ENCODE peak calls at places on chromosomes 6 and 20, in seven cellular contexts. A is A549, S is lower lobe of right lung, C is spleen, U is IMR-90, K is dorsolateral prefrontal cortex, H is heart right ventricle. R is an unnamed sample.

GRCh38 chr6:127690092-127690491 is 113.1 kb downstream of the C6orf58 start:
- DNase-seq in A (peak), S (no peak), C (no peak), U (peak), K (no peak), H (no peak), R (peak)

GRCh38 chr6:1062786-1063545 is 248.9 kb upstream of the FOXQ1 start:
- DNase-seq in A (no peak), S (no peak), C (no peak), U (peak), K (no peak), H (no peak), R (no peak)

GRCh38 chr20:58753267-58753928 is 60.8 kb downstream of the NPEPL1 start:
- DNase-seq in A (no peak), S (no peak), C (peak), U (no peak), K (no peak), H (no peak), R (no peak)

GRCh38 chr6:102928109-102928508 is 1534.6 kb downstream of the GRIK2 start:
- DNase-seq in A (no peak), S (no peak), C (peak), U (no peak), K (no peak), H (no peak), R (no peak)

GRCh38 chr20:16158090-16158975 is 414.9 kb downstream of the KIF16B start:
- DNase-seq in A (no peak), S (no peak), C (peak), U (no peak), K (peak), H (no peak), R (no peak)

GRCh38 chr6:149854532-149854931 is 9.6 kb downstream of the LRP11 start:
- DNase-seq in A (peak), S (peak), C (no peak), U (no peak), K (no peak), H (no peak), R (peak)

GRCh38 chr6:160972111-160972510 is 19.5 kb upstream of the MAP3K4 start:
- DNase-seq in A (no peak), S (no peak), C (no peak), U (peak), K (no peak), H (no peak), R (peak)

GRCh38 chr20:43949741-43950618 is 35.3 kb downstream of the TOX2 start:
- DNase-seq in A (no peak), S (peak), C (peak), U (no peak), K (no peak), H (no peak), R (no peak)

GRCh38 chr20:59043698-59044097 is 1.1 kb upstream of the PRELID3B start:
- DNase-seq in A (no peak), S (no peak), C (no peak), U (no peak), K (no peak), H (no peak), R (no peak)

GRCh38 chr6:109695468-109695867 is 4.4 kb downstream of the FIG4 start:
- DNase-seq in A (peak), S (no peak), C (no peak), U (no peak), K (no peak), H (no peak), R (no peak)

GRCh38 chr6:93562566-93562965 is 143.2 kb upstream of the EPHA7 start:
- DNase-seq in A (no peak), S (no peak), C (no peak), U (no peak), K (no peak), H (no peak), R (peak)

GRCh38 chr6:91691449-91691848 is 1104.6 kb upstream of the MAP3K7 start:
- DNase-seq in A (no peak), S (no peak), C (no peak), U (no peak), K (no peak), H (no peak), R (no peak)

GRCh38 chr6:112251170-112251945 is 3.0 kb downstream of the LAMA4 start:
- DNase-seq in A (no peak), S (no peak), C (no peak), U (peak), K (no peak), H (peak), R (no peak)

GRCh38 chr6:149458196-149458595 is 26.6 kb downstream of the ZC3H12D start:
- DNase-seq in A (no peak), S (no peak), C (peak), U (peak), K (peak), H (no peak), R (no peak)

GRCh38 chr6:142796571-142796970 is 148.4 kb downstream of the HIVEP2 start:
- DNase-seq in A (no peak), S (peak), C (no peak), U (peak), K (no peak), H (no peak), R (no peak)

GRCh38 chr6:4224082-4224978 is 89.0 kb upstream of the ECI2 start:
- DNase-seq in A (no peak), S (no peak), C (no peak), U (peak), K (no peak), H (no peak), R (no peak)

GRCh38 chr6:166775180-166775922 is 148.3 kb upstream of the RPS6KA2 start:
- DNase-seq in A (peak), S (peak), C (no peak), U (peak), K (no peak), H (peak), R (peak)

GRCh38 chr20:36116813-36117441 is 37.6 kb upstream of the EPB41L1 start:
- DNase-seq in A (no peak), S (no peak), C (no peak), U (peak), K (no peak), H (no peak), R (peak)

GRCh38 chr6:146532702-146533101 is 10.9 kb upstream of the RAB32 start:
- DNase-seq in A (no peak), S (no peak), C (no peak), U (no peak), K (no peak), H (no peak), R (no peak)

GRCh38 chr20:20083796-20084195 is 31.5 kb downstream of the CFAP61 start:
- DNase-seq in A (peak), S (no peak), C (no peak), U (peak), K (no peak), H (no peak), R (peak)

GRCh38 chr20:23024701-23025100 is 10.4 kb upstream of the SSTR4 start:
- DNase-seq in A (no peak), S (no peak), C (no peak), U (peak), K (no peak), H (no peak), R (no peak)

GRCh38 chr6:18226451-18226850 is 37.9 kb downstream of the DEK start:
- DNase-seq in A (no peak), S (no peak), C (no peak), U (peak), K (no peak), H (no peak), R (no peak)

GRCh38 chr20:62864207-62864606 is 2.6 kb upstream of the TCFL5 start:
- DNase-seq in A (no peak), S (no peak), C (peak), U (no peak), K (no peak), H (no peak), R (no peak)

GRCh38 chr6:33732819-33733218 is 13.9 kb downstream of the IP6K3 start:
- DNase-seq in A (no peak), S (no peak), C (no peak), U (peak), K (no peak), H (no peak), R (no peak)

GRCh38 chr6:28634758-28635546 is 109.3 kb downstream of the GPX5 start:
- DNase-seq in A (peak), S (no peak), C (no peak), U (no peak), K (peak), H (no peak), R (peak)

DNA sequence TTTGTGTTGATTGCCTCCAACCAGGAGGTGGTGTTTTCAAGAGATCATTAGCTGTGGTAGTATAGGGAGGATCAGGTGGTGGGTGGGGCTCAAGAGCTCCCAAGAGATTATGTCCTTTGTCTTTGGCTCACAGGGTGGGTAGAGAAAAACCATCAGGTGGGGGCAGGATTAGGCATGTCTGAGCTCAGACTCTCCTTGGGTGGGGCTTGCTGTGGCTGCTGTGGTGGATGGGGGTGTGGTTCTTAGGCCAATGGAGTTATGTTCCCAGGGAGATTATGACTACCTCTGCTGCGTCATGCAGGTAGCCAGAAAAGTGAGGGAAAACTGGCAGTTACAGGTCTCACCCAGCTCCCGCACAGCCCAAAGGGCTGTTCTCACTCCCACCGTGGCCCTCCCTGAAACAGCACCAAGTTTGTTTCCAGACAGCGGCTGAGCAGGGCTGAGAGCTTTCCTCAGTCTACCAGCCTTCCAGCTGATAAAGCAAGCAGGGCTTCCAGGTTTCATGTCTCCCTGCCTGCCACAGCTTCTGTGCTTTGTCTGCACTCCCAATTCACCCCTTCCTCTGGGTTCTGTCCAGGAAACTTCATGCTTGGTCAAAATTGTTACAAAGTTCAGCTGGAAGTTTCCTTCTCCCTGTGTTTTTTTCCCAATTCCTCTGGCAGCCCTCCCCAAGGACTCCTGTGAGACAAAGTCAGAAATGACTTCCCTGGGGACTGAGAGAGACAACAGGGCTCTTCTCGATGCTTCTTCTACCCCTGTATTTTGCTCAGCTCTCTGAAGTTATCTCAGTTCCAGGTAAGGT is 481.1 kb upstream of the MAN1A1 start:
- DNase-seq in A (no peak), S (no peak), C (no peak), U (no peak), K (no peak), H (no peak), R (peak)
- H3K27ac ChIP-seq in A (no peak), S (no peak), C (no peak), U (no peak), K (no peak), H (no peak), R (peak)

GRCh38 chr20:17568045-17568788 is 1.7 kb upstream of the DSTN start:
- DNase-seq in A (no peak), S (no peak), C (no peak), U (no peak), K (no peak), H (no peak), R (no peak)
- TF ChIP-seq CTCF in A (no peak), S (no peak), C (no peak), U (no peak), K (no peak), H (no peak), R (no peak)

DNA sequence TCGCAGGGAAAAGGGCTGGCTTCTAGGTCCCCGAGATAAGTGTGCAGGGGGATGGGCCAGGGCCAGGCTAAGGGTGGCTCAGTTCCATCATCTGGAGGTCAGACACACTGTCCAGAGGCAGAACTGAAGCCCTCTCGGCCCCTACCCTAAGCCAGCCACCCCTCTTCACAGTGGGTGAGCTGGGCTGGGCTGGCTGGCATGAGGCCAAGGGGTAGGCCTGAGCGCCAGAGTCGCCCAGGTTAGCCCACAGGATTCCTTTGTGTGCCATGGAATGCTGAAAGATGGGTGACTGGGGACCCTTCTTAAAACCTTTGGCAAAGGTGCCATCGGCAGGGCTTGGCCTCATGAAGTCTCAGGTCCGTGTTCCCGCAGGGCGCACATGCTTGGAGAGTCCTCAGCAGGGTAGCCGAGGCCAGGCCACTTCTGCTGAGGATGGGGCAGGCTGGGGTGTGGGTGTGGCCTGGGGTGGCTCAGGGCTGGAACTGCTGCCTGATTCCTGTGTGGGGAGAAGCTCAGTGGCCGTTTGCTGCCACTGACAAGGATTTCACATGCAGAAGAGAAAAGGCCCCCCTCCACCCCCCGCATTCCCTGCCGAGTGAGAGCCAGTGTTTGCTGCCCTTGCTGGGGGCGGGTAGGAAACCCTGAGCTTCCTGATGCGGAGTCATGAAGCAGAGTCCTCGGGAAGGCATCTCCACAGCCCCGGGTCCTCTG is 24.5 kb downstream of the SPATA2 start:
- DNase-seq in A (no peak), S (peak), C (peak), U (no peak), K (no peak), H (no peak), R (no peak)
- H3K27ac ChIP-seq in A (no peak), S (no peak), C (peak), U (no peak), K (peak), H (no peak), R (no peak)

GRCh38 chr20:49046087-49046900 is at the start of gene CSE1L:
- DNase-seq in A (peak), S (peak), C (peak), U (peak), K (peak), H (peak), R (peak)
- TF ChIP-seq CTCF in A (no peak), S (no peak), C (peak), U (no peak), K (peak), H (peak), R (no peak)

DNA sequence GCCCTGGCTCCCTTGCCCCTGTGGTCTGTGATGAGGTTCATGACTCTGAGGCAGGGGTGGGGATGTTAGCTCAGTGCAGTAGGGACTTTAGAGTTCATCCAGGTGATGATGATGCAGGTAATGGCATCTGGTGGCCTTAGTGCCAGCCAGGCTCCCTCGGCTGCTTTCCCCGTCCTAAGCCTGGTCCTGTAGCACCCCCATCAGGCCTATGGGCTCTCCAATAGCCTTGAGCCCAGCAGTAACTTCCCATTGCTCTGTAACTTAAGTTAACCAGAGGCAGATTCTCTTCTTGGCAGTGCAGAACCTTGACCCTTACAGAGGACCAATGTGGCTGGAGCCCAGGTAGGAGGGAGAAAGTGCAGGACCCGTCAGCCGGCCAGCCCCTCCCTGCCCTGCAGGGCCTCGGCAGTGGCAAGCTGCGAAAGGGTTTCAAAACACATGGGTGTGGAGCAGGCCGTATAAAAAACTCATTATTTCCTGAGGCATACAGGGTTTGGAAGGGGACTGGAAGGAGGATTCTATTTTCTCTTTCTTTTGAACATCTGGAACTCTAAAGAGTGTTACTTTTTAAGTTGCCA is 406.9 kb downstream of the CDH26 start:
- DNase-seq in A (no peak), S (no peak), C (no peak), U (no peak), K (no peak), H (no peak), R (no peak)
- H3K27ac ChIP-seq in A (no peak), S (no peak), C (no peak), U (no peak), K (no peak), H (no peak), R (no peak)

DNA sequence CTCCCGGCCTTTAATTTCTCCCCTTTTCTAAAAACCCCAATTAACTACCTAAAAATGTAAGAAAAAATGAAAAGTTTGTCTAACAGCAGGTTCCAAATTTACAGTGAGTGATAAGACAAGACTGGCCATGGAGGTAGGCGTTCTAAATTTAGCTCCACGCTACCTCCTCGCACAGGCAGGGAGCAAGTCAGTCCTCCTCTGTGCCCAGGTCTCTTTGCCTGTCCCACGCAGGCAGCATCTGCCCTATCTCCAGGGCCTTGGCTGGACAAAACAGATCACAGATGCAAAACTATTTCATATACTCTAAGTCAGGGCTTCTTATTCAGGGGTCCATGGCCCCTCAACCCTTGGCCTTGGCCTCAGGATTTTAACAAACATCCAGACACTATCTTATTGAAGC is 98.0 kb upstream of the JARID2 start:
- DNase-seq in A (no peak), S (no peak), C (peak), U (no peak), K (no peak), H (no peak), R (no peak)
- TF ChIP-seq CTCF in A (no peak), S (no peak), C (no peak), U (no peak), K (no peak), H (no peak), R (no peak)

DNA sequence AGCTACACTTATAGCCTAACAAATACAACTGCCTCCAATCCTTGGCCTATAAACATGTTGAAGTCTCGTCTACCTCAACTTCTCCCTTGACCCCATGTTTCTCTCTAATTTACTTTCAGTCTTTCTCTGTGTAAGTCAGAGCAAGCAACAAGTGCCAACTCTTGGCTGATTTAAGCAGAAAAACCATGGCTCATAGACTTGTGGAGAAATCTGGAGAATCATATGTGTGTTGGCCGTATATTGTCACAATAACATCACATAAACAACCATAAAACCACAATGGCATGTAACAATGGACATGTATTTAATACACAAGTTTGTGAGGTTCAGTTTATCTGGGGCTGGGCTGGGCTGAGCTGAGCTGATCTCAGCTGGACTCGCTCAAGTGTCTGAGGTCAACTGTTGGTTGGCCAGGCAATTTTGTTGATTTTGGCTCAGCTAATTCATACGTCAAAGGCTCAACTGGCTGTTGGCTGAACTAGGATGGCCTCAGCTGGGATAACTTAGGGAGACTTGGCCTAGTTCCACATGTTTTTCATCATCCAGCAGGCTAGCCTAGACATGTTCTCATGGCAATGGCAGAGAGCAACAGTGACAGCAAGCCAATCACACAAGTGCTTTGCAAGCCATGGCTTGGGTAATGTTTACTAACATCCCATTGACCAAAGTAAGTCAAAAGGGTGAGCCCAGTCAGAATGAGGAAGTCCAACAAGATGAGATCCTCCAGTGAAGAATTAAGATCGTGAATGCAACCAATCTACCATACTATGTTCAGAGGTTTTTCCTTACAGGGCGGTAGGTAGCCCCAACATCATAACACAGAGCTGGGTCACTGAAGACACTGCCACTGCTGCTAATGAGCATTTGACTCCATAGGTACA is 12.9 kb upstream of the TBC1D22B start:
- DNase-seq in A (peak), S (peak), C (no peak), U (peak), K (no peak), H (peak), R (peak)
- H3K27ac ChIP-seq in A (peak), S (peak), C (peak), U (peak), K (no peak), H (peak), R (peak)

GRCh38 chr6:24719125-24719931 is at the start of gene C6orf62:
- DNase-seq in A (no peak), S (peak), C (peak), U (peak), K (peak), H (peak), R (peak)

GRCh38 chr6:24723270-24723669 is 4.3 kb upstream of the C6orf62 start:
- DNase-seq in A (no peak), S (no peak), C (no peak), U (no peak), K (no peak), H (no peak), R (no peak)

GRCh38 chr6:24720604-24721460 is 1.9 kb upstream of the C6orf62 start:
- DNase-seq in A (peak), S (peak), C (peak), U (peak), K (peak), H (peak), R (peak)

GRCh38 chr6:24720131-24720603 is 1.2 kb upstream of the C6orf62 start:
- DNase-seq in A (peak), S (peak), C (peak), U (peak), K (peak), H (peak), R (peak)

GRCh38 chr6:24721461-24722215 is 2.7 kb upstream of the C6orf62 start:
- DNase-seq in A (no peak), S (no peak), C (no peak), U (peak), K (peak), H (peak), R (no peak)
- TF ChIP-seq CTCF in A (no peak), S (no peak), C (no peak), U (no peak), K (no peak), H (no peak), R (no peak)

GRCh38 chr6:137707038-137707589 is 159.9 kb upstream of the TNFAIP3 start:
- DNase-seq in A (no peak), S (no peak), C (no peak), U (no peak), K (no peak), H (no peak), R (no peak)
- H3K27ac ChIP-seq in A (peak), S (peak), C (no peak), U (no peak), K (no peak), H (no peak), R (no peak)

GRCh38 chr6:72037006-72037405 is 150.7 kb downstream of the RIMS1 start:
- DNase-seq in A (no peak), S (no peak), C (no peak), U (no peak), K (peak), H (no peak), R (no peak)

GRCh38 chr6:72048080-72048479 is 161.7 kb downstream of the RIMS1 start:
- DNase-seq in A (no peak), S (no peak), C (no peak), U (no peak), K (no peak), H (no peak), R (no peak)

GRCh38 chr6:72040106-72040505 is 153.8 kb downstream of the RIMS1 start:
- DNase-seq in A (no peak), S (no peak), C (no peak), U (peak), K (no peak), H (no peak), R (no peak)

GRCh38 chr6:72042088-72042487 is 155.7 kb downstream of the RIMS1 start:
- DNase-seq in A (no peak), S (no peak), C (no peak), U (no peak), K (no peak), H (no peak), R (no peak)
- TF ChIP-seq CTCF in A (no peak), S (peak), C (no peak), U (no peak), K (no peak), H (no peak), R (no peak)